ENCODE peak calls at places on chromosome 19, in four cellular contexts. X is foreskin keratinocyte, Y is tibial artery, Z is OCI-LY7. A is an unnamed sample.

GRCh38 chr19:55585658-55586339 is 5.2 kb upstream of the ZNF579 start:
- DNase-seq in X (no peak), Y (peak), Z (peak), A (peak)

GRCh38 chr19:19259741-19260140 is 13.4 kb downstream of the TM6SF2 start:
- DNase-seq in X (peak), Y (no peak), Z (peak), A (peak)

GRCh38 chr19:41531438-41532311 is 44.3 kb upstream of the CEACAM21 start:
- DNase-seq in X (no peak), Y (peak), Z (peak), A (peak)

GRCh38 chr19:14113762-14114414 is 3.7 kb downstream of the PRKACA start:
- DNase-seq in X (no peak), Y (no peak), Z (peak), A (peak)

GRCh38 chr19:32910874-32911273 is 41.3 kb upstream of the SLC7A9 start:
- DNase-seq in X (no peak), Y (no peak), Z (no peak), A (no peak)

GRCh38 chr19:40774916-40775631 is at the start of gene MIA:
- DNase-seq in X (peak), Y (no peak), Z (no peak), A (no peak)

GRCh38 chr19:57477191-57478008 is at the start of gene ZNF772:
- DNase-seq in X (peak), Y (peak), Z (peak), A (peak)

GRCh38 chr19:10473192-10473591 is 30.0 kb downstream of the KEAP1 start:
- DNase-seq in X (no peak), Y (no peak), Z (no peak), A (no peak)

GRCh38 chr19:13156968-13157882 is 7.0 kb downstream of the IER2 start:
- DNase-seq in X (no peak), Y (no peak), Z (peak), A (peak)

GRCh38 chr19:42048992-42049391 is 21.0 kb downstream of the GRIK5 start:
- DNase-seq in X (peak), Y (no peak), Z (no peak), A (no peak)

GRCh38 chr19:42311612-42312160 is 1.4 kb upstream of the TMEM145 start:
- DNase-seq in X (no peak), Y (no peak), Z (no peak), A (no peak)

GRCh38 chr19:49210901-49211451 is 53.4 kb downstream of the TRPM4 start:
- DNase-seq in X (no peak), Y (no peak), Z (no peak), A (no peak)

GRCh38 chr19:10979950-10980349 is 19.1 kb downstream of the SMARCA4 start:
- DNase-seq in X (no peak), Y (no peak), Z (peak), A (no peak)

GRCh38 chr19:16121967-16122366 is 10.3 kb downstream of the RAB8A start:
- DNase-seq in X (peak), Y (no peak), Z (no peak), A (no peak)
- H3K27ac ChIP-seq in X (peak), Y (no peak), Z (no peak), A (no peak)

DNA sequence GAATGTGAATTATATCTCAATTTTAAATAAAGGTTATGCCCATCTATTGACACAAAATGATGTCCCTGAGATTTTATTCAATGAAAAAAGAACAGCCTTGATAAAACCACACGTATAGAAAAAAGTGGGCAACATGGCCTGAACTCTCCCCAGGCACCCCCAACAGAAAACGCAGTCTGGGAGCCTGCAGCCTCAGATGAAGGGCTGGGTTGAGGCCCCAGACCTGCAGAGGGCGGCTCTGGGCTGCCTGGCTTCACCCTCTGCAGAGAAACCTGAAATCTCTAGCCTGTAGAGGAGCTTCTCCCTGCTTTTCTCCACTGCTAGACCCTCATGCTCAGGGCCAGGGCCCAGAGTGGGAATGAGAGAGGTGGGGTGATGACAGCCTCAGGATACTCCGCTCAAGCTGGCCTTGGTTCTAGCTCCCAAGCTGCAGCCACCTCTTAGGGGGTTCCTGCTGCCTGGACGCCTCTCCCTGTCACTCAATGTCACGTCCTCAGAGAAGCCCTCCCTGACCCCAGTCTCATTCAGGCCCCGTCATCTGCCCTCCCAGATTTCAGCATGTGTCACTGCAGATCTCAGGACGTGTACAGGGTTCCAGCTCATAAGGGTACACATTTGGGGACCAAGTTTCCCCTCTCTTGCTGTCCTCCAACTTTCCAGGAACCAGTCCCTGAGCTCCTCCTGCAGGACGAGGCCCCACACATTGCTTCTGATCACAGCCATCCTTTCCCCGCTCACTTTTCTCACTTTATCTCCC is 1.8 kb downstream of the MBD3 start:
- DNase-seq in X (no peak), Y (no peak), Z (peak), A (peak)
- H3K27ac ChIP-seq in X (no peak), Y (peak), Z (peak), A (peak)

GRCh38 chr19:8488351-8488750 is 14.1 kb downstream of the PRAM1 start:
- DNase-seq in X (no peak), Y (no peak), Z (no peak), A (no peak)
- H3K27ac ChIP-seq in X (no peak), Y (no peak), Z (no peak), A (no peak)

GRCh38 chr19:54473983-54474382 is 887 bp upstream of the CDC42EP5 start:
- DNase-seq in X (no peak), Y (peak), Z (no peak), A (no peak)
- H3K27ac ChIP-seq in X (peak), Y (peak), Z (no peak), A (no peak)

GRCh38 chr19:46480409-46480808 is 9.0 kb upstream of the PNMA8A start:
- DNase-seq in X (no peak), Y (no peak), Z (no peak), A (no peak)
- H3K27ac ChIP-seq in X (no peak), Y (peak), Z (no peak), A (no peak)

DNA sequence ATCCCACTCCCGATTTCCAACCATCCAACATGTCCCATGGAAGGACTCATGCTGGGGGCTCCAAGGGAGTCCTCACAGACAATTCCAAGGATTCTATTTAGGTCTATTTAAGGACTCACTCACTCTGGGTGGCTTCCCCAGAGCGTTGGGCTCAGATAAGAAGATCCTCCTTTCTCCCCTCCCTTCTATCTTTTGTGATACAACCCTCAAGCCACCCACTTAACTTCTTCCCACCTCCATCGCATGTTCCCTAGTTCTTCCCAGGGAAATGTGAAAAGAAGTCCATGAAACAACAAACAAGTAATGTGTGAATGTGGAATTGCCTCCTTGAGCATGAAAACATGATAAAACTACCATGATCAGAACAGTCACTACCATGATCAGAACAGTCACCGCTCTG is 29.4 kb downstream of the INSR start:
- DNase-seq in X (no peak), Y (no peak), Z (no peak), A (no peak)
- H3K27ac ChIP-seq in X (no peak), Y (peak), Z (no peak), A (no peak)

DNA sequence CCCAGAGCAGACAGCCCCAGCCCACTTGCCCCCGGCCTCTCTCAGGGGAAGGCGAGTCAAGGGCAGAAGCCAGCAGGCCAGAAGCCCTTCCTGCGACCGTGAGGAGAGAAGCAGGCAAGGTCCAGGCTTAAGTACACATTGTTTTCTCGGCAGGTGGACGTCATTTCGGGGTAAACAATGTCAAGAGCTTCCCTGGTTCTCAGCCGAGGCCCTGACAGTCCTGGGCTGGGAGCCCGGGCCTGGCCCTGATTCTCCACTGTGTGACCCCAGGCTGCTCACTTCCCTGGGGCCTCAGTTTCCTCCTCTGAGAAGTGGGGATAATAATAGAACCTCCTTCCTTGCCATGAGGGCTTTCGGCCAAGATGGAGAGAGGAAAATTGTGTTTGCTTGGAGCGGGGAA is 19.4 kb downstream of the PLVAP start:
- DNase-seq in X (no peak), Y (no peak), Z (no peak), A (no peak)
- H3K27ac ChIP-seq in X (no peak), Y (peak), Z (no peak), A (no peak)

GRCh38 chr19:6248856-6249255 is 30.9 kb downstream of the MLLT1 start:
- DNase-seq in X (no peak), Y (no peak), Z (no peak), A (no peak)
- H3K27ac ChIP-seq in X (no peak), Y (no peak), Z (peak), A (no peak)

GRCh38 chr19:21559444-21559843 is 54.0 kb downstream of the ZNF429 start:
- DNase-seq in X (no peak), Y (no peak), Z (no peak), A (no peak)
- H3K27ac ChIP-seq in X (no peak), Y (no peak), Z (no peak), A (no peak)